ENCODE peak calls at places on chromosome 1, in eight cellular contexts. One of them, this sample, is unnamed.

GRCh38 chr1:221708076-221708571 is 33.8 kb downstream of the DUSP10 start:
- DNase-seq in KG1: peak; percentile 80
- DNase-seq in ureter: no peak
- DNase-seq in KBM-7: peak; percentile 98
- DNase-seq in H54: no peak
- DNase-seq in nephron progenitor cell: no peak
- DNase-seq in iPS DF 6.9: no peak
- DNase-seq in HFF-Myc: no peak
- DNase-seq in this sample: peak; percentile 99

GRCh38 chr1:23865543-23865930 is 2.6 kb downstream of the FUCA1 start:
- DNase-seq in iPS DF 6.9: no peak
- DNase-seq in H54: no peak
- DNase-seq in HFF-Myc: peak; percentile 48
- DNase-seq in nephron progenitor cell: no peak
- DNase-seq in ureter: peak; percentile 76
- DNase-seq in KG1: no peak
- DNase-seq in KBM-7: peak; percentile 77
- DNase-seq in this sample: peak; percentile 30

GRCh38 chr1:236011641-236012040 is 53.2 kb downstream of the NID1 start:
- DNase-seq in KBM-7: no peak
- DNase-seq in HFF-Myc: no peak
- DNase-seq in nephron progenitor cell: no peak
- DNase-seq in H54: no peak
- DNase-seq in ureter: no peak
- DNase-seq in iPS DF 6.9: no peak
- DNase-seq in KG1: no peak
- DNase-seq in this sample: no peak

GRCh38 chr1:15371610-15372539 is 37.8 kb upstream of the EFHD2 start:
- DNase-seq in iPS DF 6.9: no peak
- DNase-seq in H54: no peak
- DNase-seq in KG1: no peak
- DNase-seq in ureter: no peak
- DNase-seq in KBM-7: no peak
- DNase-seq in HFF-Myc: no peak
- DNase-seq in nephron progenitor cell: no peak
- DNase-seq in this sample: no peak

GRCh38 chr1:11881749-11882441 is 23.1 kb upstream of the NPPB start:
- DNase-seq in KG1: no peak
- DNase-seq in ureter: no peak
- DNase-seq in KBM-7: no peak
- DNase-seq in iPS DF 6.9: no peak
- DNase-seq in HFF-Myc: no peak
- DNase-seq in H54: no peak
- DNase-seq in nephron progenitor cell: no peak
- DNase-seq in this sample: no peak

GRCh38 chr1:168019407-168019806 is 82.5 kb upstream of the MPC2 start:
- DNase-seq in KG1: no peak
- DNase-seq in iPS DF 6.9: no peak
- DNase-seq in nephron progenitor cell: no peak
- DNase-seq in H54: no peak
- DNase-seq in HFF-Myc: no peak
- DNase-seq in ureter: no peak
- DNase-seq in KBM-7: no peak
- DNase-seq in this sample: no peak

GRCh38 chr1:174274452-174274851 is 115.1 kb downstream of the RABGAP1L start:
- DNase-seq in KBM-7: no peak
- DNase-seq in H54: no peak
- DNase-seq in iPS DF 6.9: no peak
- DNase-seq in nephron progenitor cell: no peak
- DNase-seq in KG1: no peak
- DNase-seq in ureter: no peak
- DNase-seq in HFF-Myc: no peak
- DNase-seq in this sample: no peak

GRCh38 chr1:190835658-190836057 is 358.0 kb upstream of the BRINP3 start:
- DNase-seq in ureter: no peak
- DNase-seq in HFF-Myc: no peak
- DNase-seq in nephron progenitor cell: no peak
- DNase-seq in iPS DF 6.9: no peak
- DNase-seq in KBM-7: no peak
- DNase-seq in KG1: no peak
- DNase-seq in H54: no peak
- DNase-seq in this sample: no peak

GRCh38 chr1:13749543-13750307 is 49.7 kb downstream of the PRDM2 start:
- DNase-seq in KBM-7: peak; percentile 35
- DNase-seq in KG1: no peak
- DNase-seq in nephron progenitor cell: peak; percentile 71
- DNase-seq in iPS DF 6.9: no peak
- DNase-seq in HFF-Myc: no peak
- DNase-seq in ureter: peak; percentile 62
- DNase-seq in H54: peak; percentile 31
- DNase-seq in this sample: no peak

GRCh38 chr1:13801232-13801631 is 101.2 kb downstream of the PRDM2 start:
- DNase-seq in H54: no peak
- DNase-seq in iPS DF 6.9: no peak
- DNase-seq in nephron progenitor cell: no peak
- DNase-seq in KBM-7: no peak
- DNase-seq in HFF-Myc: no peak
- DNase-seq in ureter: peak; percentile 74
- DNase-seq in KG1: no peak
- DNase-seq in this sample: no peak

GRCh38 chr1:89890085-89890754 is 69.4 kb downstream of the LRRC8D start:
- DNase-seq in nephron progenitor cell: no peak
- DNase-seq in KG1: no peak
- DNase-seq in iPS DF 6.9: no peak
- DNase-seq in ureter: no peak
- DNase-seq in KBM-7: peak; percentile 18
- DNase-seq in HFF-Myc: no peak
- DNase-seq in H54: no peak
- DNase-seq in this sample: no peak

GRCh38 chr1:161061419-161061818 is 8.3 kb downstream of the ARHGAP30 start:
- DNase-seq in KBM-7: no peak
- DNase-seq in H54: no peak
- DNase-seq in HFF-Myc: no peak
- DNase-seq in KG1: no peak
- DNase-seq in nephron progenitor cell: no peak
- DNase-seq in iPS DF 6.9: no peak
- DNase-seq in ureter: no peak
- DNase-seq in this sample: no peak

GRCh38 chr1:18484726-18485125 is 4.0 kb downstream of the KLHDC7A start:
- DNase-seq in iPS DF 6.9: no peak
- DNase-seq in ureter: no peak
- DNase-seq in KG1: no peak
- DNase-seq in nephron progenitor cell: no peak
- DNase-seq in H54: no peak
- DNase-seq in HFF-Myc: no peak
- DNase-seq in KBM-7: no peak
- DNase-seq in this sample: no peak

GRCh38 chr1:54170961-54171460 is 18.2 kb upstream of the CDCP2 start:
- DNase-seq in HFF-Myc: no peak
- DNase-seq in KG1: no peak
- DNase-seq in nephron progenitor cell: no peak
- DNase-seq in iPS DF 6.9: no peak
- DNase-seq in ureter: no peak
- DNase-seq in H54: no peak
- DNase-seq in KBM-7: no peak
- DNase-seq in this sample: no peak

GRCh38 chr1:47752048-47752451 is 245.1 kb downstream of the TRABD2B start:
- DNase-seq in HFF-Myc: no peak
- DNase-seq in ureter: peak; percentile 69
- DNase-seq in KBM-7: no peak
- DNase-seq in KG1: no peak
- DNase-seq in nephron progenitor cell: peak; percentile 47
- DNase-seq in H54: no peak
- DNase-seq in iPS DF 6.9: no peak
- DNase-seq in this sample: no peak

GRCh38 chr1:180611016-180611930 is 20.5 kb upstream of the XPR1 start:
- DNase-seq in KG1: peak; percentile 24
- DNase-seq in H54: no peak
- DNase-seq in ureter: no peak
- DNase-seq in iPS DF 6.9: no peak
- DNase-seq in HFF-Myc: no peak
- DNase-seq in KBM-7: peak; percentile 76
- DNase-seq in nephron progenitor cell: no peak
- DNase-seq in this sample: peak; percentile 77

This sample was measured in HL-60.